ENCODE peak calls at places on chromosomes 1 and 21, in four cellular contexts. X is ascending aorta, A is cardiac muscle cell, R is heart right ventricle. T is an unnamed sample.

GRCh38 chr1:197774691-197775281 is 494 bp downstream of the DENND1B start:
- DNase-seq in X (peak; percentile 68), A (peak; percentile 78), R (peak; percentile 51), T (no peak)

GRCh38 chr1:209435654-209436566 is 147.6 kb upstream of the CAMK1G start:
- DNase-seq in X (no peak), A (peak; percentile 82), R (peak; percentile 52), T (no peak)

GRCh38 chr1:151166506-151166956 is 587 bp downstream of the SCNM1 start:
- DNase-seq in X (no peak), A (peak; percentile 49), R (no peak), T (no peak)

GRCh38 chr1:22944656-22945055 is 28.0 kb downstream of the LACTBL1 start:
- DNase-seq in X (no peak), A (no peak), R (no peak), T (no peak)

GRCh38 chr1:87449348-87449963 is 120.8 kb downstream of the LMO4 start:
- DNase-seq in X (peak; percentile 64), A (peak; percentile 42), R (peak; percentile 76), T (peak; percentile 19)

GRCh38 chr1:22753396-22754083 is 42.9 kb downstream of the EPHB2 start:
- DNase-seq in X (peak; percentile 65), A (no peak), R (no peak), T (no peak)

GRCh38 chr1:161378014-161378413 is 10.3 kb upstream of the CFAP126 start:
- DNase-seq in X (no peak), A (no peak), R (no peak), T (no peak)

GRCh38 chr1:230037261-230037660 is 29.8 kb upstream of the GALNT2 start:
- DNase-seq in X (no peak), A (no peak), R (no peak), T (no peak)

GRCh38 chr1:65104854-65105540 is 43.0 kb upstream of the AK4 start:
- DNase-seq in X (no peak), A (no peak), R (no peak), T (no peak)

GRCh38 chr1:229209816-229210215 is 61.1 kb upstream of the RAB4A start:
- DNase-seq in X (no peak), A (no peak), R (no peak), T (no peak)

GRCh38 chr1:233057836-233058235 is 107.4 kb downstream of the NTPCR start:
- DNase-seq in X (no peak), A (no peak), R (no peak), T (no peak)

GRCh38 chr1:34115233-34115632 is 49.8 kb downstream of the CSMD2 start:
- DNase-seq in X (no peak), A (no peak), R (no peak), T (no peak)

GRCh38 chr1:189851806-189852367 is 625.8 kb downstream of the BRINP3 start:
- DNase-seq in X (no peak), A (no peak), R (no peak), T (no peak)

GRCh38 chr21:25772680-25773079 is 37.9 kb downstream of the GABPA start:
- DNase-seq in X (no peak), A (no peak), R (no peak), T (no peak)

GRCh38 chr21:44742418-44743153 is 31.2 kb upstream of the TSPEAR start:
- DNase-seq in X (no peak), A (no peak), R (no peak), T (no peak)

GRCh38 chr1:37557402-37557801 is 662 bp downstream of the DNALI1 start:
- DNase-seq in X (no peak), A (no peak), R (no peak), T (no peak)
- H3K4me3 ChIP-seq in X (peak overlapping the region; percentile 59), A (peak overlapping the region; percentile 42), R (peak overlapping the region; percentile 44), T (peak overlapping the region; percentile 32)

GRCh38 chr1:1291611-1292441 is 11.6 kb downstream of the SCNN1D start:
- DNase-seq in X (no peak), A (peak; percentile 84), R (peak; percentile 64), T (no peak)
- TF ChIP-seq CTCF in X (peak; percentile 54), A (peak; percentile 65), R (peak; percentile 64), T (peak; percentile 90)

GRCh38 chr1:25166847-25167246 is 65.5 kb downstream of the SYF2 start:
- DNase-seq in X (no peak), A (no peak), R (no peak), T (no peak)

GRCh38 chr1:25169610-25170009 is 62.7 kb downstream of the SYF2 start:
- DNase-seq in X (no peak), A (no peak), R (no peak), T (no peak)

GRCh38 chr1:25168193-25169071 is 63.9 kb downstream of the SYF2 start:
- DNase-seq in X (no peak), A (no peak), R (no peak), T (no peak)

GRCh38 chr1:25169168-25169567 is 63.1 kb downstream of the SYF2 start:
- DNase-seq in X (no peak), A (no peak), R (no peak), T (no peak)

DNA sequence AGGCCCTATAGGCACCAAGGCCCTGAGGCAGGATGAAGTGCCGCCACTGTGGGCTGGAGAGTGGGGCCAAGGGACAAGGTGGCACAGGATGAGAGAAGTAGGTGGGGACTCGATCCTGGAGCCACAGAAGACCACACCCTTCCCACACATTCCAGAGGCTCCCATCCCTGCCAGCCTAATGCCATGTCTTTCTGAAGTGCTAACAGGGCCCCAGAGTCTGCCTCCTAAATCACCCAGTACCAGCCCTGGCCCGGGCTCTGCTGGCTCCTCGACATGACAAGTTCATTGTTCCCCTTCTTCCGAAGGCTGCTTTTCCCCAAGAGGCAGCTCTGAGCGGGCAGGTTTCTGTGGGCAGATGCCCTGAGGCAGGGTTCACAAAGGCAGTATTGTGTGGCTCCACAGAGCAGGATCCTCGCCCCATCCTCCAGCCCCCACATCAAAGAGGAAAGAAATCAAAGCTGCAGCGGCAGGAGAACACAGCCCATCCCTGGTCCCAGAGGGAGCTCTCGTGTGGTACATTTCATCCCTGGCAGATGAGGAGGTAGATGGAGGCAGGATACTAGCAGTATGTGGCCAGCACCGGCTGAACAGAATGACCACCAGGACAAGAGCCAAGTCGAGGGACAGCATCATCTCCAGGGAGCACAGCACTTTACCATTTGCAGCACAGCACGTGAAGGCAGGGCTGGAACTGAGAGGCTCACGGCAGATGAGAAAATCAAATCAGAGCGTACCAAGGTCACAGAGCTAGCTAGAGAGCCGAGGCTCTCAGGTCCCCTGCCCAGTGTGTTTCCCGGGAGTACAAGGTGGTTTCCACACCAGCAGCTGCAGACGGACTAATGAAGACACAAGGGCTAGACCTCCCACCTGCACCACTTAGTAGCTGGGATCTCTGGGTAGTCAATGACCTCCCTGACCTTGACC is 64.8 kb downstream of the SYF2 start:
- DNase-seq in X (no peak), A (peak; percentile 15), R (no peak), T (no peak)
- H3K27ac ChIP-seq in X (no peak overlapping the region), A (no peak overlapping the region), R (no peak overlapping the region), T (no peak overlapping the region)

DNA sequence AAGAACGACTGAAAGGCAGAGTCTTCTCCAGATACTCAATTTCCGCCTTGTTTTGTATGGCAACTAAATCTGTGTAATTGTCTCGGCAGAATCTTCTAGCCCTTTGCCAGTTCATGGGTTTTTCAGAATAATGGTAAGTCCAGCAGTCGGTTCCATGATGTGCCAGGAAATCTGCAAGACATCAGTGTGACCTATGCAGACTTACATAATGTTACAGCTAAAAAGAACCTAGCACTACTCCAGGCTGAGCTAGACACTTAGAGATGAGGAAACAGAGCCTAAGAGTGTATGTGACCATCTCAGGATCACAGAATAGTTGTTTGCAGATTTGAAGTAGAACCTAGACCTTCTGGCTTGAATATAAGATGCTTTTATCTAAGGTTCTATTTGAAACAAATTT is 2.8 kb downstream of the SELL start:
- DNase-seq in X (no peak), A (no peak), R (no peak), T (no peak)
- H3K4me3 ChIP-seq in X (no peak overlapping the region), A (no peak overlapping the region), R (no peak overlapping the region), T (no peak overlapping the region)

DNA sequence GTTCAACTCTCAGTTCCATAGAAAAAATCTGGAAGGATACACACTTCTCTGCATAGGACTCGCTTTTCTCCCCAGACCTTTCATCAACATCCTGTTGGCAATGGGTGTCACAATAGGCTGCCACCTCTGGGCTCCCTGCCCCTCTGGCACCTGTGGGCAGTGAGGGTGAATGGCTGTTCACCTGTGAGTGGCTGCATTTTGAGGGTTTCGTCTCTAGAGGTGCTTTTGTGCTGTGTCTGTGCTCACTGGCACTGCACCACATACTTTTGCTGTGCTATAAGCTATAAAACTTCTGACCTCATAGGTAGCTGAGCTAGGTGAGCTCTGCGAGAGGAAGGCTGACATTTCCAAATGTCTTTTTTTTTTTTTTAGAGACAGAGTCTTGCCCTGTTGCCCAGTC is 36.0 kb downstream of the SLC30A1 start:
- DNase-seq in X (no peak), A (no peak), R (no peak), T (no peak)
- TF ChIP-seq CTCF in X (no peak), A (no peak), R (no peak), T (no peak)

DNA sequence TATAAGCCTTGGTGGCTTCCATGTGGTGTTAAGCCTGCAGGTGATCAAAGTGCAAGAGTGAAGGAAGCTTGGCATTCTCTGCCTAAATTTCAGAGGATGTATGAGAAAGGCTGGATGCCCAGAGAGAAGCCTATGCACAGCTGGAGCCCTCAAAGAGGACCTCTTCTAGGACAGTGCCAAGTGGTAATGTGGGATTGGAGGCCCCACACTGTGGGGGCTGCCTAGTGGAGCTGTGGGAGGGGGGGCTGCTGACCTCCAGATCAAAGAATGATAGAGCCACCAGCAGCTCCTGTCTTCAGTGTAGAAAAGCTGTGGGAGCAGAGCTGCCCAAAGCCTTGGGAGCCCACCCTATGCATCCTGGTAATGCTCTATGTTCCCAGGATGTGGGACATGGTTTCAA is 1512.7 kb upstream of the TPTE start:
- DNase-seq in X (peak; percentile 62), A (no peak), R (no peak), T (no peak)
- H3K27ac ChIP-seq in X (no peak overlapping the region), A (no peak overlapping the region), R (no peak overlapping the region), T (no peak overlapping the region)

GRCh38 chr1:158112994-158113758 is 67.5 kb upstream of the CD1D start:
- DNase-seq in X (no peak), A (peak; percentile 71), R (no peak), T (no peak)
- H3K4me3 ChIP-seq in X (peak overlapping the region; percentile 77), A (peak overlapping the region; percentile 55), R (peak overlapping the region; percentile 59), T (peak overlapping the region; percentile 30)

T was measured in esophagus squamous epithelium.